ENCODE peak calls at places on chromosomes 13 and 19, in seven cellular contexts. H is nephron progenitor cell, K is omental fat pad, U is mucosa of descending colon, I is left ventricle myocardium inferior, P is hippocampal formation, M is GOT3. D is an unnamed sample.

GRCh38 chr13:60143775-60144174 is 20.0 kb downstream of the DIAPH3 start:
- DNase-seq in H (no peak), K (no peak), U (no peak), I (no peak), P (no peak), M (no peak), D (no peak)

GRCh38 chr13:50644081-50644871 is 199.2 kb downstream of the DLEU7 start:
- DNase-seq in H (no peak), K (no peak), U (peak), I (no peak), P (no peak), M (no peak), D (no peak)

GRCh38 chr13:47539317-47539716 is 461.8 kb downstream of the SUCLA2 start:
- DNase-seq in H (no peak), K (no peak), U (no peak), I (no peak), P (no peak), M (no peak), D (no peak)

GRCh38 chr19:16024266-16025107 is 51.8 kb upstream of the TPM4 start:
- DNase-seq in H (no peak), K (no peak), U (no peak), I (no peak), P (no peak), M (no peak), D (no peak)

GRCh38 chr13:80339841-80340642 is 884 bp downstream of the SPRY2 start:
- DNase-seq in H (peak), K (no peak), U (peak), I (peak), P (peak), M (no peak), D (no peak)

GRCh38 chr19:15293751-15294505 is 38.4 kb downstream of the BRD4 start:
- DNase-seq in H (no peak), K (no peak), U (no peak), I (no peak), P (no peak), M (no peak), D (no peak)

GRCh38 chr13:39688278-39688677 is 32.8 kb downstream of the COG6 start:
- DNase-seq in H (no peak), K (no peak), U (no peak), I (no peak), P (no peak), M (no peak), D (no peak)

GRCh38 chr13:35785563-35786327 is 309.3 kb upstream of the MAB21L1 start:
- DNase-seq in H (no peak), K (no peak), U (no peak), I (no peak), P (no peak), M (no peak), D (no peak)

GRCh38 chr13:25375727-25376358 is 4.1 kb downstream of the ATP8A2 start:
- DNase-seq in H (peak), K (no peak), U (no peak), I (no peak), P (no peak), M (no peak), D (no peak)

GRCh38 chr19:45705115-45705514 is 12.6 kb downstream of the QPCTL start:
- DNase-seq in H (no peak), K (no peak), U (no peak), I (no peak), P (no peak), M (no peak), D (no peak)

GRCh38 chr13:29917573-29918091 is 67.2 kb upstream of the UBL3 start:
- DNase-seq in H (no peak), K (no peak), U (no peak), I (no peak), P (no peak), M (no peak), D (no peak)

GRCh38 chr13:45575146-45575829 is 40.3 kb downstream of the ERICH6B start:
- DNase-seq in H (no peak), K (no peak), U (no peak), I (no peak), P (no peak), M (no peak), D (no peak)

GRCh38 chr13:92573467-92574057 is 653.0 kb upstream of the GPC6 start:
- DNase-seq in H (peak), K (no peak), U (no peak), I (no peak), P (no peak), M (no peak), D (no peak)

GRCh38 chr19:48997972-48998371 is 4.3 kb downstream of the RUVBL2 start:
- DNase-seq in H (peak), K (no peak), U (no peak), I (no peak), P (no peak), M (no peak), D (no peak)

GRCh38 chr13:65472336-65472735 is 1757.8 kb downstream of the PCDH9 start:
- DNase-seq in H (no peak), K (no peak), U (no peak), I (no peak), P (no peak), M (no peak), D (no peak)

GRCh38 chr19:36488816-36489138 is 584 bp downstream of the ZNF566 start:
- DNase-seq in H (no peak), K (no peak), U (no peak), I (no peak), P (no peak), M (no peak), D (no peak)

GRCh38 chr19:6728346-6728745 is 7.9 kb upstream of the C3 start:
- DNase-seq in H (no peak), K (no peak), U (peak), I (no peak), P (peak), M (no peak), D (no peak)

GRCh38 chr19:39126312-39126561 is 651 bp downstream of the PAK4 start:
- DNase-seq in H (no peak), K (no peak), U (no peak), I (no peak), P (no peak), M (no peak), D (no peak)

GRCh38 chr19:4933528-4933927 is 24.2 kb downstream of the UHRF1 start:
- DNase-seq in H (no peak), K (no peak), U (no peak), I (no peak), P (no peak), M (no peak), D (no peak)

GRCh38 chr13:112996671-112997091 is 27.7 kb downstream of the MCF2L start:
- DNase-seq in H (no peak), K (no peak), U (peak), I (no peak), P (no peak), M (no peak), D (no peak)

GRCh38 chr19:55220525-55220924 is 8.0 kb downstream of the TMEM86B start:
- DNase-seq in H (peak), K (no peak), U (no peak), I (no peak), P (no peak), M (no peak), D (no peak)

GRCh38 chr19:17553256-17553655 is 2.2 kb upstream of the COLGALT1 start:
- DNase-seq in H (no peak), K (no peak), U (no peak), I (peak), P (no peak), M (no peak), D (peak)

GRCh38 chr13:30088312-30088855 is 219.0 kb downstream of the KATNAL1 start:
- DNase-seq in H (no peak), K (no peak), U (no peak), I (no peak), P (no peak), M (no peak), D (no peak)

GRCh38 chr19:1206733-1207301 is 1.2 kb downstream of the STK11 start:
- DNase-seq in H (no peak), K (no peak), U (no peak), I (no peak), P (no peak), M (no peak), D (no peak)

GRCh38 chr13:93144031-93144430 is 82.6 kb upstream of the GPC6 start:
- DNase-seq in H (no peak), K (no peak), U (no peak), I (no peak), P (no peak), M (no peak), D (no peak)

GRCh38 chr19:50794074-50794777 is 4.0 kb downstream of the ACP4 start:
- DNase-seq in H (no peak), K (no peak), U (peak), I (no peak), P (no peak), M (no peak), D (no peak)

GRCh38 chr13:42991892-42992584 is at the start of gene EPSTI1:
- DNase-seq in H (peak), K (peak), U (peak), I (peak), P (peak), M (no peak), D (peak)

GRCh38 chr13:47044842-47045241 is 148.0 kb upstream of the HTR2A start:
- DNase-seq in H (no peak), K (no peak), U (no peak), I (no peak), P (no peak), M (no peak), D (no peak)

GRCh38 chr19:44984005-44984404 is 17.3 kb upstream of the RELB start:
- DNase-seq in H (no peak), K (no peak), U (no peak), I (no peak), P (no peak), M (no peak), D (no peak)

GRCh38 chr13:79382545-79383275 is 23.3 kb downstream of the RBM26 start:
- DNase-seq in H (no peak), K (no peak), U (no peak), I (no peak), P (no peak), M (no peak), D (no peak)

GRCh38 chr13:24680258-24680920 is at the start of gene ATP12A:
- DNase-seq in H (peak), K (no peak), U (no peak), I (no peak), P (no peak), M (no peak), D (no peak)

GRCh38 chr13:44713793-44714469 is 137.8 kb upstream of the TSC22D1 start:
- DNase-seq in H (no peak), K (no peak), U (no peak), I (no peak), P (no peak), M (peak), D (peak)

GRCh38 chr13:113297370-113297871 is 382 bp downstream of the LAMP1 start:
- DNase-seq in H (no peak), K (no peak), U (no peak), I (no peak), P (no peak), M (no peak), D (no peak)